ENCODE peak calls at places on chromosomes 4 and X, in six cellular contexts. U is astrocyte of the hippocampus; V is Daoy; C is AG20443; W is activated T-helper 9 cell treated with anti-CD3 and anti-CD28 coated beads, Interleukin-2, amount 50 U/mL, for 16 hours; E is HCEC 1CT. B is an unnamed sample.

GRCh38 chrX:107227780-107228485 is 21.5 kb downstream of the DNAAF6 start:
- DNase-seq in E (no peak), V (no peak), U (no peak), C (no peak), W (no peak), B (no peak)

GRCh38 chr4:15469402-15470148 is at the start of gene CC2D2A:
- DNase-seq in C (peak; percentile 76), U (peak; percentile 70), V (peak; percentile 35), E (peak; percentile 39), W (no peak), B (peak; percentile 72)

GRCh38 chr4:17580969-17581368 is 4.0 kb downstream of the LAP3 start:
- DNase-seq in E (no peak), V (peak; percentile 62), U (peak; percentile 57), C (peak; percentile 33), W (no peak), B (peak; percentile 82)

GRCh38 chr4:88949605-88950004 is 107.4 kb downstream of the FAM13A start:
- DNase-seq in U (no peak), C (no peak), E (no peak), W (no peak), V (no peak), B (no peak)

GRCh38 chr4:57149833-57150232 is 39.6 kb upstream of the IGFBP7 start:
- DNase-seq in C (no peak), W (no peak), V (no peak), E (no peak), U (no peak), B (no peak)

GRCh38 chr4:8818063-8818881 is 53.4 kb downstream of the HMX1 start:
- DNase-seq in E (no peak), V (no peak), W (no peak), C (no peak), U (no peak), B (no peak)

GRCh38 chr4:81466841-81467671 is 4.7 kb downstream of the RASGEF1B start:
- DNase-seq in C (peak; percentile 51), V (peak; percentile 48), W (peak; percentile 23), U (peak; percentile 75), E (peak; percentile 14), B (peak; percentile 51)

GRCh38 chr4:170465434-170465833 is 375.7 kb upstream of the AADAT start:
- DNase-seq in C (no peak), V (no peak), U (no peak), W (no peak), E (no peak), B (no peak)

GRCh38 chr4:40121515-40121914 is 64.9 kb downstream of the N4BP2 start:
- DNase-seq in E (peak; percentile 77), C (peak; percentile 58), W (no peak), V (peak; percentile 85), U (peak; percentile 75), B (peak; percentile 83)

GRCh38 chr4:24793219-24794005 is 2.0 kb upstream of the SOD3 start:
- DNase-seq in U (no peak), W (no peak), E (peak; percentile 24), V (no peak), C (no peak), B (no peak)

GRCh38 chr4:111847256-111848108 is 297.8 kb upstream of the FAM241A start:
- DNase-seq in C (no peak), E (peak; percentile 4), W (no peak), V (no peak), U (no peak), B (peak; percentile 19)

GRCh38 chr4:189981970-189982369 is 41.3 kb downstream of the FRG1 start:
- DNase-seq in V (no peak), U (no peak), C (no peak), E (no peak), W (no peak), B (no peak)

GRCh38 chr4:60223098-60223497 is 977.0 kb upstream of the ADGRL3 start:
- DNase-seq in W (no peak), V (no peak), U (no peak), E (no peak), C (no peak), B (no peak)

GRCh38 chrX:682892-683291 is 52.3 kb downstream of the SHOX start:
- DNase-seq in C (no peak), U (no peak), V (no peak), W (no peak), E (no peak), B (no peak)

GRCh38 chr4:4574792-4575191 is 32.9 kb upstream of the STX18 start:
- DNase-seq in V (peak; percentile 61), U (peak; percentile 85), C (peak; percentile 80), W (no peak), E (peak; percentile 36), B (peak; percentile 57)

GRCh38 chr4:11765849-11766453 is 337.3 kb upstream of the HS3ST1 start:
- DNase-seq in C (no peak), W (no peak), V (no peak), E (no peak), U (peak; percentile 45), B (peak; percentile 53)

GRCh38 chr4:162506253-162506652 is 342.5 kb upstream of the FSTL5 start:
- DNase-seq in C (no peak), W (no peak), V (peak; percentile 0), E (peak; percentile 1), U (peak; percentile 61), B (no peak)

GRCh38 chr4:1403177-1403583 is 3.1 kb downstream of the NKX1-1 start:
- DNase-seq in V (peak; percentile 12), C (peak; percentile 9), E (no peak), U (no peak), W (no peak), B (no peak)

GRCh38 chr4:99100876-99101275 is 12.3 kb upstream of the ADH5 start:
- DNase-seq in C (peak; percentile 44), V (no peak), W (no peak), E (no peak), U (peak; percentile 21), B (no peak)

GRCh38 chrX:69121321-69122000 is 43.8 kb downstream of the PJA1 start:
- DNase-seq in V (no peak), E (no peak), W (no peak), C (no peak), U (no peak), B (no peak)

GRCh38 chr4:105240037-105240436 is 93.4 kb downstream of the TET2 start:
- DNase-seq in V (no peak), W (no peak), C (no peak), E (no peak), U (no peak), B (no peak)

GRCh38 chr4:64068096-64068495 is 341.2 kb downstream of the TECRL start:
- DNase-seq in W (no peak), U (peak; percentile 47), C (no peak), V (no peak), E (no peak), B (no peak)

GRCh38 chr4:87608229-87608628 is at the start of gene DSPP:
- DNase-seq in V (no peak), C (no peak), U (no peak), W (no peak), E (no peak), B (no peak)

GRCh38 chrX:6184900-6185515 is 43.7 kb downstream of the NLGN4X start:
- DNase-seq in V (no peak), W (no peak), U (peak; percentile 74), E (no peak), C (no peak), B (no peak)

GRCh38 chr4:39660757-39661156 is 22.1 kb upstream of the SMIM14 start:
- DNase-seq in E (no peak), V (no peak), C (no peak), U (no peak), W (no peak), B (no peak)

GRCh38 chr4:16750882-16751642 is 147.4 kb downstream of the LDB2 start:
- DNase-seq in E (no peak), V (no peak), U (no peak), W (no peak), C (no peak), B (no peak)

GRCh38 chr4:86891785-86892638 is at the start of gene C4orf36:
- DNase-seq in E (peak; percentile 50), V (peak; percentile 62), W (peak; percentile 6), U (peak; percentile 75), C (peak; percentile 72), B (no peak)

GRCh38 chr4:159552979-159553768 is 450.3 kb downstream of the RAPGEF2 start:
- DNase-seq in C (no peak), E (no peak), U (no peak), W (no peak), V (no peak), B (no peak)

GRCh38 chr4:8771258-8771590 is 100.4 kb downstream of the HMX1 start:
- DNase-seq in C (no peak), E (no peak), U (no peak), W (no peak), V (no peak), B (no peak)

GRCh38 chr4:20271954-20272353 is 20.2 kb downstream of the SLIT2 start:
- DNase-seq in U (no peak), C (no peak), V (no peak), W (no peak), E (no peak), B (no peak)

GRCh38 chrX:48465336-48465933 is 4.6 kb downstream of the SLC38A5 start:
- DNase-seq in V (peak; percentile 74), W (no peak), E (peak; percentile 86), C (peak; percentile 83), U (peak; percentile 82), B (peak; percentile 87)

GRCh38 chr4:180336494-180337090 is 1906.6 kb upstream of the TENM3 start:
- DNase-seq in V (no peak), U (no peak), E (no peak), W (no peak), C (no peak), B (no peak)

GRCh38 chr4:20255823-20256222 is 4.1 kb downstream of the SLIT2 start:
- DNase-seq in U (no peak), V (no peak), C (no peak), W (no peak), E (no peak), B (no peak)

GRCh38 chr4:105894570-105895323 is 524 bp upstream of the NPNT start:
- DNase-seq in V (peak; percentile 1), E (no peak), U (peak; percentile 55), W (no peak), C (peak; percentile 47), B (no peak)

GRCh38 chrX:154012336-154012991 is 7.2 kb downstream of the IRAK1 start:
- DNase-seq in V (no peak), C (peak; percentile 7), E (no peak), U (peak; percentile 53), W (no peak), B (no peak)

GRCh38 chr4:142380052-142380598 is 466.0 kb downstream of the INPP4B start:
- DNase-seq in E (no peak), W (no peak), C (no peak), V (no peak), U (no peak), B (no peak)

GRCh38 chrX:145190801-145191389 is 56.4 kb upstream of the SPANXN1 start:
- DNase-seq in V (no peak), C (no peak), E (no peak), U (peak; percentile 14), W (no peak), B (no peak)

GRCh38 chr4:52197351-52197750 is 146.2 kb downstream of the SPATA18 start:
- DNase-seq in E (no peak), W (no peak), U (no peak), C (peak; percentile 49), V (no peak), B (no peak)

B was measured in LHCN-M2.